ENCODE peak calls at places on chromosomes 4 and X, in five cellular contexts. One of them, this sample, is unnamed.
A peak's percentile ranks its signal among the peaks of the same experiment; 100 is the strongest.

GRCh38 chr4:107635735-107636134 is 84.3 kb downstream of the PAPSS1 start:
- DNase-seq in central memory CD4-positive, alpha-beta T cell: no peak
- DNase-seq in foreskin melanocyte: no peak
- DNase-seq in kidney: no peak
- DNase-seq in Right ventricle myocardium superior: no peak
- DNase-seq in this sample: no peak

GRCh38 chrX:34546366-34546765 is 110.7 kb downstream of the TMEM47 start:
- DNase-seq in central memory CD4-positive, alpha-beta T cell: no peak
- DNase-seq in foreskin melanocyte: no peak
- DNase-seq in kidney: no peak
- DNase-seq in Right ventricle myocardium superior: no peak
- DNase-seq in this sample: no peak

GRCh38 chr4:32133734-32134133 is 1413.6 kb downstream of the PCDH7 start:
- DNase-seq in central memory CD4-positive, alpha-beta T cell: no peak
- DNase-seq in foreskin melanocyte: no peak
- DNase-seq in kidney: no peak
- DNase-seq in Right ventricle myocardium superior: no peak
- DNase-seq in this sample: no peak

GRCh38 chrX:100085851-100086250 is 324.2 kb downstream of the PCDH19 start:
- DNase-seq in central memory CD4-positive, alpha-beta T cell: no peak
- DNase-seq in foreskin melanocyte: no peak
- DNase-seq in kidney: no peak
- DNase-seq in Right ventricle myocardium superior: no peak
- DNase-seq in this sample: no peak

GRCh38 chr4:168710353-168710946 is 213.6 kb downstream of the PALLD start:
- DNase-seq in central memory CD4-positive, alpha-beta T cell: no peak
- DNase-seq in foreskin melanocyte: peak; percentile 42
- DNase-seq in kidney: no peak
- DNase-seq in Right ventricle myocardium superior: no peak
- DNase-seq in this sample: peak; percentile 79

GRCh38 chrX:9396930-9397329 is 67.9 kb upstream of the TBL1X start:
- DNase-seq in central memory CD4-positive, alpha-beta T cell: no peak
- DNase-seq in foreskin melanocyte: peak; percentile 72
- DNase-seq in kidney: no peak
- DNase-seq in Right ventricle myocardium superior: no peak
- DNase-seq in this sample: peak; percentile 77

GRCh38 chrX:108217877-108218276 is 126.3 kb downstream of the ATG4A start:
- DNase-seq in central memory CD4-positive, alpha-beta T cell: no peak
- DNase-seq in foreskin melanocyte: no peak
- DNase-seq in kidney: no peak
- DNase-seq in Right ventricle myocardium superior: peak; percentile 35
- DNase-seq in this sample: no peak

GRCh38 chrX:152821145-152821765 is 9.3 kb downstream of the CETN2 start:
- DNase-seq in central memory CD4-positive, alpha-beta T cell: no peak
- DNase-seq in foreskin melanocyte: no peak
- DNase-seq in kidney: no peak
- DNase-seq in Right ventricle myocardium superior: no peak
- DNase-seq in this sample: peak; percentile 63

GRCh38 chr4:18192901-18193300 is 171.3 kb upstream of the LCORL start:
- DNase-seq in central memory CD4-positive, alpha-beta T cell: no peak
- DNase-seq in foreskin melanocyte: no peak
- DNase-seq in kidney: no peak
- DNase-seq in Right ventricle myocardium superior: no peak
- DNase-seq in this sample: no peak

GRCh38 chr4:171814545-171814944 is 1.3 kb downstream of the GALNTL6 start:
- DNase-seq in central memory CD4-positive, alpha-beta T cell: no peak
- DNase-seq in foreskin melanocyte: no peak
- DNase-seq in kidney: no peak
- DNase-seq in Right ventricle myocardium superior: peak; percentile 40
- DNase-seq in this sample: no peak

GRCh38 chr4:7295201-7295916 is 103.0 kb downstream of the SORCS2 start:
- DNase-seq in central memory CD4-positive, alpha-beta T cell: no peak
- DNase-seq in foreskin melanocyte: peak; percentile 64
- DNase-seq in kidney: peak; percentile 81
- DNase-seq in Right ventricle myocardium superior: peak; percentile 75
- DNase-seq in this sample: peak; percentile 33

GRCh38 chr4:142567199-142567598 is 278.9 kb downstream of the INPP4B start:
- DNase-seq in central memory CD4-positive, alpha-beta T cell: peak; percentile 68
- DNase-seq in foreskin melanocyte: peak; percentile 55
- DNase-seq in kidney: no peak
- DNase-seq in Right ventricle myocardium superior: no peak
- DNase-seq in this sample: peak; percentile 62

GRCh38 chrX:153049093-153049492 is 7.2 kb upstream of the PNMA3 start:
- DNase-seq in central memory CD4-positive, alpha-beta T cell: no peak
- DNase-seq in foreskin melanocyte: no peak
- DNase-seq in kidney: no peak
- DNase-seq in Right ventricle myocardium superior: no peak
- DNase-seq in this sample: no peak

GRCh38 chr4:161829631-161830030 is 334.2 kb downstream of the FSTL5 start:
- DNase-seq in central memory CD4-positive, alpha-beta T cell: no peak
- DNase-seq in foreskin melanocyte: no peak
- DNase-seq in kidney: no peak
- DNase-seq in Right ventricle myocardium superior: no peak
- DNase-seq in this sample: no peak

GRCh38 chr4:142474398-142475087 is 371.6 kb downstream of the INPP4B start:
- DNase-seq in central memory CD4-positive, alpha-beta T cell: peak; percentile 24
- DNase-seq in foreskin melanocyte: no peak
- DNase-seq in kidney: no peak
- DNase-seq in Right ventricle myocardium superior: no peak
- DNase-seq in this sample: no peak

GRCh38 chrX:47645530-47645929 is 4.8 kb downstream of the ELK1 start:
- DNase-seq in central memory CD4-positive, alpha-beta T cell: no peak
- DNase-seq in foreskin melanocyte: no peak
- DNase-seq in kidney: no peak
- DNase-seq in Right ventricle myocardium superior: no peak
- DNase-seq in this sample: no peak

GRCh38 chrX:12567857-12568256 is 223.4 kb upstream of the PRPS2 start:
- DNase-seq in central memory CD4-positive, alpha-beta T cell: no peak
- DNase-seq in foreskin melanocyte: no peak
- DNase-seq in kidney: no peak
- DNase-seq in Right ventricle myocardium superior: no peak
- DNase-seq in this sample: no peak

GRCh38 chr4:38745881-38746280 is 36.9 kb downstream of the TLR10 start:
- DNase-seq in central memory CD4-positive, alpha-beta T cell: no peak
- DNase-seq in foreskin melanocyte: no peak
- DNase-seq in kidney: no peak
- DNase-seq in Right ventricle myocardium superior: no peak
- DNase-seq in this sample: no peak

GRCh38 chr4:84814100-84814750 is 152.3 kb downstream of the WDFY3 start:
- DNase-seq in central memory CD4-positive, alpha-beta T cell: no peak
- DNase-seq in foreskin melanocyte: peak; percentile 35
- DNase-seq in kidney: no peak
- DNase-seq in Right ventricle myocardium superior: no peak
- DNase-seq in this sample: peak; percentile 21

GRCh38 chrX:17525762-17526555 is 151.0 kb downstream of the NHS start:
- DNase-seq in central memory CD4-positive, alpha-beta T cell: no peak
- DNase-seq in foreskin melanocyte: no peak
- DNase-seq in kidney: no peak
- DNase-seq in Right ventricle myocardium superior: no peak
- DNase-seq in this sample: no peak

GRCh38 chr4:139528377-139529005 is 27.5 kb downstream of the SETD7 start:
- DNase-seq in central memory CD4-positive, alpha-beta T cell: no peak
- DNase-seq in foreskin melanocyte: no peak
- DNase-seq in kidney: no peak
- DNase-seq in Right ventricle myocardium superior: peak; percentile 85
- DNase-seq in this sample: no peak

GRCh38 chrX:130694983-130695382 is 208.0 kb downstream of the ENOX2 start:
- DNase-seq in central memory CD4-positive, alpha-beta T cell: no peak
- DNase-seq in foreskin melanocyte: no peak
- DNase-seq in kidney: no peak
- DNase-seq in Right ventricle myocardium superior: no peak
- DNase-seq in this sample: no peak

GRCh38 chr4:160835789-160836188 is 1328.0 kb downstream of the FSTL5 start:
- DNase-seq in central memory CD4-positive, alpha-beta T cell: no peak
- DNase-seq in foreskin melanocyte: no peak
- DNase-seq in kidney: peak; percentile 75
- DNase-seq in Right ventricle myocardium superior: no peak
- DNase-seq in this sample: no peak

GRCh38 chr4:128715616-128716015 is 93.9 kb upstream of the JADE1 start:
- DNase-seq in central memory CD4-positive, alpha-beta T cell: no peak
- DNase-seq in foreskin melanocyte: no peak
- DNase-seq in kidney: no peak
- DNase-seq in Right ventricle myocardium superior: no peak
- DNase-seq in this sample: no peak

GRCh38 chr4:85565761-85566480 is 91.0 kb downstream of the ARHGAP24 start:
- DNase-seq in central memory CD4-positive, alpha-beta T cell: no peak
- DNase-seq in foreskin melanocyte: no peak
- DNase-seq in kidney: no peak
- DNase-seq in Right ventricle myocardium superior: no peak
- DNase-seq in this sample: no peak

GRCh38 chrX:15815779-15816452 is 25.6 kb downstream of the ZRSR2 start:
- DNase-seq in central memory CD4-positive, alpha-beta T cell: peak; percentile 5
- DNase-seq in foreskin melanocyte: no peak
- DNase-seq in kidney: no peak
- DNase-seq in Right ventricle myocardium superior: no peak
- DNase-seq in this sample: no peak

GRCh38 chrX:24799565-24799964 is 105.8 kb downstream of the POLA1 start:
- DNase-seq in central memory CD4-positive, alpha-beta T cell: no peak
- DNase-seq in foreskin melanocyte: no peak
- DNase-seq in kidney: no peak
- DNase-seq in Right ventricle myocardium superior: no peak
- DNase-seq in this sample: no peak

GRCh38 chr4:184375027-184375426 is 99.3 kb downstream of the IRF2 start:
- DNase-seq in central memory CD4-positive, alpha-beta T cell: no peak
- DNase-seq in foreskin melanocyte: peak; percentile 57
- DNase-seq in kidney: no peak
- DNase-seq in Right ventricle myocardium superior: no peak
- DNase-seq in this sample: peak; percentile 74

GRCh38 chr4:15506464-15506863 is 36.8 kb downstream of the CC2D2A start:
- DNase-seq in central memory CD4-positive, alpha-beta T cell: no peak
- DNase-seq in foreskin melanocyte: no peak
- DNase-seq in kidney: no peak
- DNase-seq in Right ventricle myocardium superior: no peak
- DNase-seq in this sample: no peak

GRCh38 chrX:100720301-100720700 is 11.6 kb downstream of the SYTL4 start:
- DNase-seq in central memory CD4-positive, alpha-beta T cell: no peak
- DNase-seq in foreskin melanocyte: no peak
- DNase-seq in kidney: no peak
- DNase-seq in Right ventricle myocardium superior: no peak
- DNase-seq in this sample: no peak

GRCh38 chr4:89700766-89701165 is 136.2 kb downstream of the SNCA start:
- DNase-seq in central memory CD4-positive, alpha-beta T cell: no peak
- DNase-seq in foreskin melanocyte: no peak
- DNase-seq in kidney: no peak
- DNase-seq in Right ventricle myocardium superior: no peak
- DNase-seq in this sample: no peak

GRCh38 chrX:107831071-107831470 is 5.4 kb downstream of the MID2 start:
- DNase-seq in central memory CD4-positive, alpha-beta T cell: no peak
- DNase-seq in foreskin melanocyte: no peak
- DNase-seq in kidney: no peak
- DNase-seq in Right ventricle myocardium superior: no peak
- DNase-seq in this sample: no peak

GRCh38 chrX:16416588-16416987 is 233.4 kb upstream of the S100G start:
- DNase-seq in central memory CD4-positive, alpha-beta T cell: no peak
- DNase-seq in foreskin melanocyte: no peak
- DNase-seq in kidney: no peak
- DNase-seq in Right ventricle myocardium superior: no peak
- DNase-seq in this sample: no peak

GRCh38 chr4:148015058-148015457 is 283.2 kb downstream of the ARHGAP10 start:
- DNase-seq in central memory CD4-positive, alpha-beta T cell: no peak
- DNase-seq in foreskin melanocyte: no peak
- DNase-seq in kidney: no peak
- DNase-seq in Right ventricle myocardium superior: no peak
- DNase-seq in this sample: no peak

GRCh38 chr4:38948551-38948950 is 80.9 kb downstream of the FAM114A1 start:
- DNase-seq in central memory CD4-positive, alpha-beta T cell: no peak
- DNase-seq in foreskin melanocyte: no peak
- DNase-seq in kidney: no peak
- DNase-seq in Right ventricle myocardium superior: no peak
- DNase-seq in this sample: peak; percentile 1

GRCh38 chr4:2409381-2409783 is 9.1 kb downstream of the ZFYVE28 start:
- DNase-seq in central memory CD4-positive, alpha-beta T cell: no peak
- DNase-seq in foreskin melanocyte: no peak
- DNase-seq in kidney: peak; percentile 66
- DNase-seq in Right ventricle myocardium superior: no peak
- DNase-seq in this sample: no peak

GRCh38 chr4:154807042-154807630 is 26.1 kb downstream of the RBM46 start:
- DNase-seq in central memory CD4-positive, alpha-beta T cell: no peak
- DNase-seq in foreskin melanocyte: peak; percentile 29
- DNase-seq in kidney: no peak
- DNase-seq in Right ventricle myocardium superior: no peak
- DNase-seq in this sample: peak; percentile 8

GRCh38 chrX:56232221-56233082 is at the start of gene KLF8:
- DNase-seq in central memory CD4-positive, alpha-beta T cell: peak; percentile 21
- DNase-seq in foreskin melanocyte: no peak
- DNase-seq in kidney: peak; percentile 83
- DNase-seq in Right ventricle myocardium superior: peak; percentile 55
- DNase-seq in this sample: peak; percentile 2